ENCODE peak calls at places on chromosomes 16 and 17, in six cellular contexts. W, Y, J, I, F and A are unnamed samples.

GRCh38 chr17:67862614-67863217 is 37.4 kb downstream of the BPTF start:
- DNase-seq in W (no peak), Y (no peak), J (no peak), I (no peak), F (no peak), A (no peak)

GRCh38 chr16:11586856-11587642 is at the start of gene LITAF:
- DNase-seq in W (no peak), Y (peak; percentile 82), J (peak; percentile 39), I (peak; percentile 62), F (peak; percentile 90), A (no peak)

GRCh38 chr16:19389246-19389645 is 28.4 kb upstream of the TMC5 start:
- DNase-seq in W (peak; percentile 2), Y (peak; percentile 19), J (peak; percentile 27), I (peak; percentile 40), F (peak; percentile 85), A (no peak)

GRCh38 chr17:79916991-79917901 is 78.0 kb upstream of the CBX4 start:
- DNase-seq in W (no peak), Y (no peak), J (no peak), I (no peak), F (no peak), A (no peak)

GRCh38 chr16:11563493-11564040 is 23.2 kb downstream of the LITAF start:
- DNase-seq in W (no peak), Y (no peak), J (no peak), I (no peak), F (no peak), A (no peak)

GRCh38 chr16:68475071-68475470 is 26.8 kb upstream of the SMPD3 start:
- DNase-seq in W (no peak), Y (no peak), J (no peak), I (no peak), F (no peak), A (no peak)

GRCh38 chr16:85091522-85091910 is 20.8 kb downstream of the CIBAR2 start:
- DNase-seq in W (no peak), Y (no peak), J (no peak), I (no peak), F (no peak), A (no peak)

GRCh38 chr16:20424129-20424866 is 15.0 kb downstream of the ACSM5 start:
- DNase-seq in W (no peak), Y (no peak), J (no peak), I (no peak), F (no peak), A (no peak)

GRCh38 chr17:77831497-77832179 is 126.9 kb upstream of the TNRC6C start:
- DNase-seq in W (peak; percentile 74), Y (no peak), J (peak; percentile 53), I (no peak), F (peak; percentile 19), A (no peak)

GRCh38 chr16:21217121-21217520 is 5.7 kb upstream of the ZP2 start:
- DNase-seq in W (no peak), Y (no peak), J (no peak), I (no peak), F (no peak), A (no peak)

GRCh38 chr16:56985288-56985961 is 3.9 kb upstream of the NLRC5 start:
- DNase-seq in W (peak; percentile 92), Y (no peak), J (peak; percentile 89), I (no peak), F (no peak), A (no peak)

GRCh38 chr17:29089601-29090044 is 46.7 kb downstream of the PIPOX start:
- DNase-seq in W (no peak), Y (no peak), J (no peak), I (no peak), F (no peak), A (no peak)

GRCh38 chr16:4675864-4676786 is 17.2 kb upstream of the NUDT16L1 start:
- DNase-seq in W (no peak), Y (no peak), J (no peak), I (peak; percentile 56), F (no peak), A (no peak)

GRCh38 chr16:29662729-29663019 is 373 bp upstream of the SPN start:
- DNase-seq in W (no peak), Y (peak; percentile 78), J (no peak), I (no peak), F (peak; percentile 67), A (peak; percentile 96)

GRCh38 chr17:33940769-33941168 is 314.3 kb upstream of the CCL2 start:
- DNase-seq in W (no peak), Y (no peak), J (no peak), I (no peak), F (no peak), A (no peak)

GRCh38 chr17:81955058-81955681 is 5.8 kb downstream of the NOTUM start:
- DNase-seq in W (no peak), Y (no peak), J (no peak), I (no peak), F (no peak), A (no peak)

GRCh38 chr16:51607202-51607756 is 456.2 kb upstream of the SALL1 start:
- DNase-seq in W (no peak), Y (no peak), J (no peak), I (no peak), F (no peak), A (no peak)

GRCh38 chr16:138049-138417 is 440 bp downstream of the NPRL3 start:
- DNase-seq in W (no peak), Y (peak; percentile 55), J (peak; percentile 16), I (peak; percentile 9), F (peak; percentile 72), A (no peak)

GRCh38 chr16:76193851-76194620 is 83.2 kb upstream of the CNTNAP4 start:
- DNase-seq in W (peak; percentile 16), Y (no peak), J (no peak), I (no peak), F (no peak), A (no peak)

GRCh38 chr16:68083861-68084503 is 1.2 kb upstream of the NFATC3 start:
- DNase-seq in W (no peak), Y (no peak), J (peak; percentile 64), I (no peak), F (no peak), A (peak; percentile 55)

GRCh38 chr17:47891545-47892088 is 4.4 kb upstream of the SP2 start:
- DNase-seq in W (no peak), Y (no peak), J (no peak), I (no peak), F (no peak), A (no peak)

GRCh38 chr17:82000803-82001649 is 21.7 kb downstream of the CENPX start:
- DNase-seq in W (no peak), Y (no peak), J (no peak), I (no peak), F (no peak), A (no peak)

GRCh38 chr17:8606415-8606814 is 24.1 kb downstream of the MYH10 start:
- DNase-seq in W (no peak), Y (no peak), J (no peak), I (no peak), F (no peak), A (no peak)